ENCODE peak calls at places on chromosomes 13 and 19, in four cellular contexts. Y, N, H and K are unnamed samples. For H3K4me1, the result is how much of the 10 kb centered on the place peaks cover.

GRCh38 chr13:26718872-26719271 is 41.7 kb downstream of the GPR12 start:
- DNase-seq in Y (no peak), N (no peak), H (no peak), K (no peak)

GRCh38 chr13:109131698-109132257 is 502.4 kb downstream of the MYO16 start:
- DNase-seq in Y (no peak), N (no peak), H (peak), K (no peak)

GRCh38 chr13:107669356-107669755 is 546.0 kb downstream of the LIG4 start:
- DNase-seq in Y (no peak), N (no peak), H (no peak), K (no peak)

GRCh38 chr13:54226866-54227265 is 1198.3 kb downstream of the OLFM4 start:
- DNase-seq in Y (no peak), N (no peak), H (no peak), K (no peak)

GRCh38 chr13:108950333-108951010 is 321.1 kb downstream of the MYO16 start:
- DNase-seq in Y (no peak), N (no peak), H (peak), K (no peak)

GRCh38 chr13:92433386-92433785 is 793.2 kb upstream of the GPC6 start:
- DNase-seq in Y (no peak), N (no peak), H (no peak), K (no peak)

GRCh38 chr19:52923782-52924593 is 760 bp upstream of the ZNF888 start:
- DNase-seq in Y (no peak), N (peak), H (peak), K (no peak)

GRCh38 chr13:95301947-95302386 is 716 bp upstream of the ABCC4 start:
- DNase-seq in Y (no peak), N (no peak), H (peak), K (no peak)

GRCh38 chr13:98839826-98840769 is 87.6 kb upstream of the SLC15A1 start:
- DNase-seq in Y (peak), N (peak), H (peak), K (peak)

GRCh38 chr13:66826398-66826797 is 403.7 kb downstream of the PCDH9 start:
- DNase-seq in Y (no peak), N (no peak), H (no peak), K (no peak)

GRCh38 chr19:7657047-7657779 is 11.6 kb upstream of the RETN start:
- DNase-seq in Y (no peak), N (no peak), H (peak), K (no peak)

GRCh38 chr19:7366701-7367420 is 18.1 kb downstream of the ARHGEF18 start:
- DNase-seq in Y (no peak), N (no peak), H (peak), K (no peak)

GRCh38 chr19:32976223-32976805 is 4.3 kb downstream of the FAAP24 start:
- DNase-seq in Y (peak), N (peak), H (peak), K (peak)

GRCh38 chr13:97353927-97354326 is 80.0 kb upstream of the RAP2A start:
- DNase-seq in Y (no peak), N (no peak), H (no peak), K (no peak)

GRCh38 chr13:31369213-31369612 is 169.4 kb downstream of the B3GLCT start:
- DNase-seq in Y (no peak), N (no peak), H (peak), K (no peak)

GRCh38 chr13:97889803-97890202 is 63.7 kb upstream of the IPO5 start:
- DNase-seq in Y (no peak), N (peak), H (no peak), K (no peak)

GRCh38 chr19:23971598-23971997 is 56.9 kb downstream of the ZNF726 start:
- DNase-seq in Y (no peak), N (no peak), H (no peak), K (no peak)

GRCh38 chr19:3309724-3310123 is 56.7 kb upstream of the NFIC start:
- DNase-seq in Y (no peak), N (no peak), H (no peak), K (no peak)

GRCh38 chr13:113129921-113130750 is 7.5 kb downstream of the F10 start:
- DNase-seq in Y (no peak), N (peak), H (peak), K (no peak)

GRCh38 chr19:3178377-3178972 is at the start of gene S1PR4:
- DNase-seq in Y (no peak), N (no peak), H (no peak), K (peak)

GRCh38 chr19:28827382-28827781 is 385.6 kb downstream of the UQCRFS1 start:
- DNase-seq in Y (no peak), N (no peak), H (no peak), K (no peak)

GRCh38 chr19:36378625-36379509 is at the start of gene ZFP14:
- DNase-seq in Y (peak), N (peak), H (peak), K (peak)

DNA sequence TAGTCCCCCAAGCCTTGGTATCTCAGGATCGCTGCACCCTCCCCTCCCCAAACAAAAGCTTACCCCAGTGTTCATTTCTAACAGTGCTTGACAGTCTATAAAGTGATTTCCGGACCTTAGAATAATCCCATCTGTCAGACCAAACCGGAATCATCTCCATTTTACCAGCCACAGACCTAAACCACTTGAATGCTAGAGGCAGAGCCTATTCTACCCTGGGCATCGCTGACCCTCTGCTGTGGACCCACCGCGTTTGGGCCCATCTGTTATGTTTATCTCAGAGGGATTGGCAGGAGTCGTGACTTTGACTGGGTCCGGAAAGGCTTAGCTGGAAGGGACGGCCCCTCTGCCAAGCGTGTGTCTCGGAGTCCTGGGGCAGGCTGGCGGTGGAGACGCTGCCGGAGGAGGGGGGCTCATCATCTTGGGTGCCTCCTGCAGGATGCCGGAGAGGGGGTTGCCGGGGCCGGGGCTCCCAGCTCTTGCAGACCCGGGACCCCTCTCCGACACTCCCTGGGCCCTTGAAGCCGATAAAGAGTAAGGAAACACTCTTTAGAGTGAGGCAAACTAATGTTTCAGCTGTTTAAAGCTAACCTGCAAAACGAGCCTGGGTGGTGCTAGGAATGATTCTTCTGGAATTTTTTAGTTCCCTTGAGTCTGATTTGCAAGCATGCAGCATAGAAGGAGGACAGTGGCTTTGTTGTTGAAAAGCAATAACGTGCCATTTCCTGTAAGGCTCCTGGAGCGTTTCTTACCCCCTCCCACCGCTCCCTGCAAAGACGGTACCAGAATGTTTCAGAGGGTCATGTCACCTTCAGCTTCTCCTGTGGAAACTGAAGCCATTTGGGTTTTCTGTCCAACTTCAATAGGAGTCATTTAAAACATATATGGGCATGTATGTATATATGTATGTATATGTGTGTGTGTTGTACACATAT is 1.3 kb downstream of the SLC25A42 start:
- DNase-seq in Y (no peak), N (no peak), H (peak), K (no peak)
- H3K4me1 ChIP-seq in Y (under half), N (half or more), H (under half), K (under half)

DNA sequence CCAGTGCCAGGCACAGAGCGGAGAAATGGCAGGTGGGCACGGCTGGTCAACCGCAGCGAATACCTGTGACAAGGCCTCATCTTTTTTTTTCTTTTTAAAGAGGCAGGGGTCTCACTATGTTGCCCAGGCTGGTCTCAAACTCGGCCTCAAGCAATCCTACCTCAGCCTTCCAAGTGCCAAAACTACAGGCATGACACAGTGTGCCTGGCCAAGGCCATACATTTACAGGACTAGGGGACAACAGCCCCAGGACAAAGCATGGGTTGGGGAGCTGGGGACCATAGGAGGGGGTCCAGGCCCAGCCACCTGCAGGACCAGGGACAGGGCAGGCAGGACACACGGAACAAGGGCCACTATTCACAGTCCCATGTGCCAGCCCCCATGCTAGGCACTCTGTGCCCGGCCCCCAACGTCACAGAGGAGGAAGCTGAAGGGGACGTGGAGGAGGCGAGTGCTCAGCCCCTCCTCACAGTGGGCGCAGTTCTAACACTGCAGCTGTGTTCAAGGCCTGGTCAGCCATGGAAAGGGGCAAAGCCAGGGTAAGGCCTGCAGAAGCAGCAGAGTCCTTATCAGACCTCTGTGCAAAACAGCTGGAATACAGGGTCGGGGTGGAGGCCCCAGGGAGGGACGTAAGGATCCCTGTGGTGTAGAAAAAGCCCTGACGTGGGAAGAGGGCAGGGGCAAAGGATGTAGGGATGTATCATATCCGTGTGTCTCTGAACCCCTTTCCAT is 28.3 kb downstream of the SH3GL1 start:
- DNase-seq in Y (no peak), N (no peak), H (no peak), K (no peak)
- H3K4me1 ChIP-seq in Y (under half), N (half or more), H (under half), K (under half)

GRCh38 chr13:21051675-21052074 is 9.7 kb downstream of the LATS2 start:
- DNase-seq in Y (no peak), N (no peak), H (no peak), K (no peak)

GRCh38 chr13:21053231-21053630 is 8.2 kb downstream of the LATS2 start:
- DNase-seq in Y (no peak), N (no peak), H (no peak), K (no peak)

GRCh38 chr13:21054313-21054712 is 7.1 kb downstream of the LATS2 start:
- DNase-seq in Y (no peak), N (no peak), H (no peak), K (no peak)

GRCh38 chr13:21055511-21056045 is 5.8 kb downstream of the LATS2 start:
- DNase-seq in Y (no peak), N (no peak), H (no peak), K (no peak)

GRCh38 chr13:21055016-21055415 is 6.4 kb downstream of the LATS2 start:
- DNase-seq in Y (no peak), N (no peak), H (no peak), K (no peak)
- H3K4me1 ChIP-seq in Y (under half), N (half or more), H (under half), K (under half)

GRCh38 chr13:48231948-48232347 is 1.1 kb upstream of the ITM2B start:
- DNase-seq in Y (no peak), N (no peak), H (no peak), K (no peak)
- H3K4me1 ChIP-seq in Y (under half), N (under half), H (under half), K (under half)